ENCODE peak calls at places on chromosome 21, in four cellular contexts. Q is H1, E is K562, D is transverse colon. O is an unnamed sample.

GRCh38 chr21:31335957-31336738 is 7.9 kb downstream of the TIAM1 start:
- DNase-seq in Q (no peak), E (no peak), D (no peak), O (no peak)

GRCh38 chr21:41500354-41500753 is 7.6 kb downstream of the TMPRSS2 start:
- DNase-seq in Q (no peak), E (no peak), D (no peak), O (no peak)

GRCh38 chr21:35150562-35151226 is 101.6 kb upstream of the RUNX1 start:
- DNase-seq in Q (no peak), E (no peak), D (no peak), O (no peak)

GRCh38 chr21:40840441-40840840 is 6.5 kb downstream of the DSCAM start:
- DNase-seq in Q (no peak), E (no peak), D (no peak), O (no peak)

GRCh38 chr21:46294647-46295176 is 8.6 kb downstream of the YBEY start:
- DNase-seq in Q (no peak), E (peak; percentile 80), D (no peak), O (no peak)

GRCh38 chr21:34276711-34277425 is 86.9 kb upstream of the KCNE2 start:
- DNase-seq in Q (no peak), E (no peak), D (no peak), O (no peak)

GRCh38 chr21:35291963-35292627 is 243.0 kb upstream of the RUNX1 start:
- DNase-seq in Q (no peak), E (no peak), D (no peak), O (no peak)

GRCh38 chr21:30268608-30269197 is 14.0 kb downstream of the KRTAP24-1 start:
- DNase-seq in Q (peak; percentile 48), E (peak; percentile 26), D (no peak), O (no peak)

GRCh38 chr21:31136891-31137290 is 98.6 kb upstream of the KRTAP19-8 start:
- DNase-seq in Q (no peak), E (peak; percentile 16), D (no peak), O (no peak)

GRCh38 chr21:33111577-33111976 is 41.6 kb downstream of the OLIG1 start:
- DNase-seq in Q (no peak), E (no peak), D (no peak), O (no peak)

GRCh38 chr21:35294231-35294898 is 245.3 kb upstream of the RUNX1 start:
- DNase-seq in Q (no peak), E (no peak), D (peak; percentile 78), O (peak; percentile 54)

GRCh38 chr21:35032474-35033263 is 16.4 kb downstream of the RUNX1 start:
- DNase-seq in Q (no peak), E (no peak), D (no peak), O (no peak)

GRCh38 chr21:30348506-30348905 is at the start of gene KRTAP23-1:
- DNase-seq in Q (no peak), E (no peak), D (no peak), O (no peak)

GRCh38 chr21:34983680-34984086 is 65.4 kb downstream of the RUNX1 start:
- DNase-seq in Q (no peak), E (peak; percentile 44), D (no peak), O (no peak)

GRCh38 chr21:29164330-29164942 is 34.0 kb downstream of the MAP3K7CL start:
- DNase-seq in Q (no peak), E (peak; percentile 50), D (no peak), O (no peak)

GRCh38 chr21:23507501-23507900 is 2099.8 kb downstream of the MRPL39 start:
- DNase-seq in Q (no peak), E (no peak), D (no peak), O (no peak)

GRCh38 chr21:15051652-15052554 is 12.9 kb downstream of the NRIP1 start:
- DNase-seq in Q (no peak), E (peak; percentile 20), D (peak; percentile 28), O (no peak)

GRCh38 chr21:41187537-41188025 is 19.6 kb downstream of the BACE2 start:
- DNase-seq in Q (no peak), E (no peak), D (no peak), O (no peak)

GRCh38 chr21:41477641-41478318 is 30.2 kb downstream of the TMPRSS2 start:
- DNase-seq in Q (peak; percentile 73), E (no peak), D (no peak), O (peak; percentile 69)

GRCh38 chr21:33314096-33314495 is 10.7 kb upstream of the IFNAR1 start:
- DNase-seq in Q (no peak), E (no peak), D (no peak), O (no peak)

GRCh38 chr21:43361493-43362296 is 65.2 kb downstream of the SIK1 start:
- DNase-seq in Q (no peak), E (no peak), D (peak; percentile 71), O (no peak)

GRCh38 chr21:41374867-41375533 is 13.2 kb downstream of the MX2 start:
- DNase-seq in Q (no peak), E (no peak), D (no peak), O (no peak)

GRCh38 chr21:34545079-34545884 is 33.3 kb upstream of the KCNE1 start:
- DNase-seq in Q (no peak), E (no peak), D (peak; percentile 47), O (no peak)

GRCh38 chr21:42218836-42219605 is at the start of gene ABCG1:
- DNase-seq in Q (peak; percentile 84), E (no peak), D (peak; percentile 73), O (peak; percentile 70)

GRCh38 chr21:43864313-43864805 is 664 bp upstream of the AGPAT3 start:
- DNase-seq in Q (peak; percentile 70), E (peak; percentile 67), D (peak; percentile 76), O (peak; percentile 79)

GRCh38 chr21:34035619-34036354 is 37.6 kb upstream of the MRPS6 start:
- DNase-seq in Q (peak; percentile 46), E (no peak), D (no peak), O (no peak)

GRCh38 chr21:46065215-46065992 is 32.5 kb upstream of the COL6A2 start:
- DNase-seq in Q (no peak), E (no peak), D (peak; percentile 55), O (no peak)

GRCh38 chr21:46092811-46093667 is 4.9 kb upstream of the COL6A2 start:
- DNase-seq in Q (no peak), E (peak; percentile 16), D (no peak), O (peak; percentile 15)

GRCh38 chr21:31278511-31279155 is 65.4 kb downstream of the TIAM1 start:
- DNase-seq in Q (no peak), E (no peak), D (no peak), O (no peak)

GRCh38 chr21:27580276-27580675 is 613.4 kb upstream of the ADAMTS5 start:
- DNase-seq in Q (no peak), E (no peak), D (no peak), O (no peak)

DNA sequence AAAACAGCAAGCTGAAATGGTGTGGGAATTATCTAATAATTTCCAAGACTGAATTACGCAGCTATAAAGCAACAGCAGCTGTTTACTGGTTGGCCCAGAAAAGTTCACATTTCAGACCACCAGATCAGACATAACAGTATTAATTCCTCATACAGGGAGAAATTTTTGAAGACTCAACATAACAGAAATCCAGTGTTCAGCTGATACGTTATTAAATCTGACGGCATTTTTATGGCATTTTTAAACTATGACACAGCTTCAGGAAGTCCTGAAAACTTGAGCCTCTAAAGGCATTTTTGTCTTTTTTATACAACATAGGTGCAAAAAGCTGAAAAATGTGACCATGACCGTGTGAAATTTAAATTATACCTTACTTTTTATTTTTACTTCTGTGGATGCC is 91.2 kb downstream of the APP start:
- DNase-seq in Q (no peak), E (no peak), D (no peak), O (no peak)
- H3K4me3 ChIP-seq in Q (no peak overlapping the region), E (no peak overlapping the region), D (no peak overlapping the region), O (no peak overlapping the region)

GRCh38 chr21:38221594-38221993 is 35.2 kb upstream of the KCNJ15 start:
- DNase-seq in Q (no peak), E (no peak), D (no peak), O (no peak)
- TF ChIP-seq EP300 in Q (no peak), E (no peak), D (no peak), O (no peak)

DNA sequence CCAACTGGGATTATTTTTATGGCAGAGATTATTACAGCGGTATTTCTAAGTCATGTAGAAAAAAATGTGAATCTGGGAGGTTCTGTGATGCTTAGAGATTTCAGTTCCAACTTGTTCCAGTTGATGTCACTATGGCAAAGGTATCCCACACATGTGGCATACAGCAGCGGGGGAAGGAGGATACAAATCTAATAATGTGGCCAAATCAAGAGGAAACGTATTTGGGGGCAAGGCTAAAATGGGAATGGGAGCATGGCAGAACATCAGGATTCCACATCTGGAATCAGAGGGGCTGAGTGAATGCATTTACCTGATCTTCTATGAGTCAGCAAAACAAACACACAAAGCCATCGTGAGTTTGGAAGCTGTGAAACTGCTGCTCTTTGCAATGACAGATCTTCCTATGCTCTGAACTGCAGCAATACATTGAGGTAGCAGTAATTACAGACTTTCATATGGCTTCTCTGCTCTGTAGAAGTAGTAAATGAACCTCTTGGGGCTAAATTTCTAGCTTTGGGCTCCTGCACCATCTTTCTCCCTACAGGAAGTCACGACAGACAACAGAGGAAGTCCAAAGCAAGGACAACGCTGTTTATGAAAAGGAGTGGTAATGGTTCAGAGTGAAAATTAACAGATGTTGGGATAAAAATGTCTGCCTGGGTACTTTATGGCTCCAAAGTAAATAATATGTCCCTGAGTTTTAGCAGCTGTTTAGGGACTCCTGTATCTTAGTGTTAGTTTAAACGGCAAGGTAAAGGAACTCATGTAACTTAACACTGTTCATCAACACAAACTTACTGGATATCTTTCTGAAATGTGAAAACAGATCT is 55.6 kb downstream of the GABPA start:
- DNase-seq in Q (no peak), E (peak; percentile 22), D (no peak), O (no peak)
- H3K4me3 ChIP-seq in Q (no peak overlapping the region), E (peak overlapping the region; percentile 2), D (no peak overlapping the region), O (peak overlapping the region; percentile 24)

DNA sequence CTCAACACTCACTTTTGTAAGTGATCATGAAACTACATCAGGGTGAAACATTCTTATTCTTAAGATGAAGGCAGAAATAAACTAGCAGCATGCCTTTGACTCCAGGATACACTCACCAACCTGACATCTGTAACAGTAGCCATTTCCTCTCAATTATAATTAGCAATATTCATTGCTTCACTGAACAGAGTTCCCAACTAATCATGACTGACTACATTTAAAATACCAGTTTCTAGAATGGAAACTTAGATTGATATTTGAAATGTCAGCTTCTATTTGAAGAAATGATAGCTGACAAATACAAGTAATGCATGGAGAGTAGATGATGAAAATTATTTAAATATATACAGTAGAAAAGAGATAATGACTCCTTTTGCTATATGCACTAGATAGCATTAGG is 1023.8 kb downstream of the MRPL39 start:
- DNase-seq in Q (no peak), E (no peak), D (no peak), O (no peak)
- TF ChIP-seq EP300 in Q (no peak), E (no peak), D (no peak), O (no peak)

GRCh38 chr21:36700295-36700960 is 1.5 kb downstream of the SIM2 start:
- DNase-seq in Q (peak; percentile 57), E (no peak), D (no peak), O (no peak)
- H3K4me3 ChIP-seq in Q (no peak overlapping the region), E (no peak overlapping the region), D (no peak overlapping the region), O (peak overlapping the region; percentile 54)